ENCODE peak calls at places on chromosomes 4 and X, in nine cellular contexts. F, V, G, J, P, Q, Z, C and O are unnamed samples.

GRCh38 chr4:82811838-82812672 is 13.5 kb upstream of the SCD5 start:
- DNase-seq in F (no peak), V (peak), G (no peak), J (no peak), P (no peak), Q (no peak), Z (no peak), C (no peak), O (no peak)

GRCh38 chrX:23900220-23900797 is 7.4 kb downstream of the APOO start:
- DNase-seq in F (no peak), V (no peak), G (no peak), J (no peak), P (no peak), Q (no peak), Z (no peak), C (no peak), O (no peak)

GRCh38 chrX:110210417-110211139 is 107.3 kb downstream of the AMMECR1 start:
- DNase-seq in F (peak), V (no peak), G (peak), J (no peak), P (no peak), Q (no peak), Z (no peak), C (peak), O (no peak)

GRCh38 chrX:116436358-116436816 is at the start of gene SLC6A14:
- DNase-seq in F (peak), V (no peak), G (no peak), J (no peak), P (no peak), Q (no peak), Z (no peak), C (no peak), O (no peak)

GRCh38 chr4:142683503-142683902 is 162.6 kb downstream of the INPP4B start:
- DNase-seq in F (no peak), V (no peak), G (no peak), J (no peak), P (no peak), Q (no peak), Z (no peak), C (no peak), O (no peak)

GRCh38 chr4:55336138-55337034 is 9.7 kb upstream of the SRD5A3 start:
- DNase-seq in F (no peak), V (no peak), G (no peak), J (peak), P (no peak), Q (peak), Z (no peak), C (no peak), O (no peak)

GRCh38 chr4:146029939-146030710 is 91.5 kb upstream of the ZNF827 start:
- DNase-seq in F (no peak), V (peak), G (no peak), J (no peak), P (peak), Q (no peak), Z (no peak), C (no peak), O (no peak)

GRCh38 chr4:104728380-104729122 is 233.9 kb upstream of the CXXC4 start:
- DNase-seq in F (peak), V (no peak), G (peak), J (no peak), P (no peak), Q (no peak), Z (no peak), C (peak), O (peak)

GRCh38 chr4:119587796-119588195 is 40.8 kb downstream of the PDE5A start:
- DNase-seq in F (no peak), V (no peak), G (no peak), J (no peak), P (no peak), Q (no peak), Z (no peak), C (no peak), O (no peak)

GRCh38 chr4:119593698-119594097 is 34.9 kb downstream of the PDE5A start:
- DNase-seq in F (no peak), V (no peak), G (no peak), J (no peak), P (no peak), Q (no peak), Z (no peak), C (no peak), O (no peak)

GRCh38 chr4:119585771-119586170 is 42.8 kb downstream of the PDE5A start:
- DNase-seq in F (no peak), V (no peak), G (no peak), J (no peak), P (no peak), Q (no peak), Z (no peak), C (no peak), O (no peak)

GRCh38 chr4:119592708-119593298 is 35.8 kb downstream of the PDE5A start:
- DNase-seq in F (no peak), V (no peak), G (no peak), J (no peak), P (no peak), Q (no peak), Z (no peak), C (no peak), O (no peak)

GRCh38 chr4:119589165-119589564 is 39.4 kb downstream of the PDE5A start:
- DNase-seq in F (no peak), V (no peak), G (no peak), J (no peak), P (no peak), Q (no peak), Z (no peak), C (no peak), O (no peak)
- TF ChIP-seq REST in F (no peak), V (no peak), G (no peak), J (no peak), P (no peak), Q (no peak), Z (no peak), C (no peak), O (no peak)

GRCh38 chrX:136186023-136186413 is 38.7 kb downstream of the FHL1 start:
- DNase-seq in F (no peak), V (no peak), G (no peak), J (no peak), P (no peak), Q (no peak), Z (no peak), C (no peak), O (no peak)
- TF ChIP-seq REST in F (no peak), V (no peak), G (no peak), J (no peak), P (no peak), Q (no peak), Z (no peak), C (no peak), O (no peak)

GRCh38 chr4:75710246-75710645 is 14.1 kb upstream of the USO1 start:
- DNase-seq in F (no peak), V (no peak), G (no peak), J (no peak), P (no peak), Q (no peak), Z (no peak), C (no peak), O (no peak)

GRCh38 chr4:75718529-75718928 is 5.8 kb upstream of the USO1 start:
- DNase-seq in F (no peak), V (no peak), G (no peak), J (no peak), P (no peak), Q (no peak), Z (no peak), C (peak), O (no peak)

GRCh38 chr4:75717332-75717873 is 7.0 kb upstream of the USO1 start:
- DNase-seq in F (no peak), V (no peak), G (no peak), J (no peak), P (no peak), Q (no peak), Z (no peak), C (no peak), O (no peak)

GRCh38 chr4:75715105-75715799 is 9.1 kb upstream of the USO1 start:
- DNase-seq in F (no peak), V (no peak), G (no peak), J (no peak), P (no peak), Q (no peak), Z (peak), C (no peak), O (no peak)

DNA sequence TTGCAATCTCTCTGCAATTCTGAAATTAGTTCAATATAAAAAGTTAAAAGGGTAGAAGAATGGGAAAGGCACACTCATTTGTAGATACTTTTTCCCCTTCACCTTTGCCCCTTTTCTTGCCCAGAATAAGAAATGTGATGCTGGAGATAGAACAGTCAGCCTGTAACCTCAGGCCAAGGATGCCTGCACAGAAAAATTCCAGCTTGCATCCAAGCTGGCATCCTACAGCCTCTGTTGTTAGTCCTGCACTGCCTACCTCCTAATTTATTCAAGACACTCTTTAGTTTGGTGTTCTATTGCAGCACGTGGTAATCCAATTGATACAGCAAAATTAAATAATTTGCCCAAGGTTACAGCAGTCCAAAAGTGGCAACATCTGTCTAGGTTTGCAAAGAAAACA is 9.7 kb upstream of the USO1 start:
- DNase-seq in F (no peak), V (no peak), G (no peak), J (no peak), P (no peak), Q (no peak), Z (peak), C (no peak), O (no peak)
- TF ChIP-seq REST in F (no peak), V (no peak), G (no peak), J (no peak), P (no peak), Q (no peak), Z (no peak), C (no peak), O (no peak)

DNA sequence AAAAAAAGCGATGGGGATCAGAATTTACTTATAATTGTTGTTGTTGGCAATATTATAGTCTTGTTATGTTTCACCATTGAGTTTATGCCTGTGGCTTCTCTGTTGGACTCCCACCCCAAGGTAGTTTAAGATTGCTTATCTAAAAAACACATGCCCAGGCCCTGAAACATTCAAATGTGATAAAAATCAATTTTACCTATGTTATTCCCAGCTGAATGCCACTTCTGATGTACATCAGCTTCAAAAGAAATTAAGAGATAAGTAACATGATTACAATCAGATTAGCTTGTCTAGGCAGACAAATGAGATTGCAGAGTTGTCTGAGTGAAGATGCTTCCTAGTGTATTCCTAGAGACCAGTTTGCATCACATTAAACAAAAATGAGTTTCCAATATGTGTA is 484.7 kb downstream of the PCDH7 start:
- DNase-seq in F (no peak), V (no peak), G (no peak), J (no peak), P (no peak), Q (no peak), Z (no peak), C (no peak), O (no peak)
- TF ChIP-seq REST in F (no peak), V (no peak), G (no peak), J (no peak), P (no peak), Q (no peak), Z (no peak), C (no peak), O (no peak)

DNA sequence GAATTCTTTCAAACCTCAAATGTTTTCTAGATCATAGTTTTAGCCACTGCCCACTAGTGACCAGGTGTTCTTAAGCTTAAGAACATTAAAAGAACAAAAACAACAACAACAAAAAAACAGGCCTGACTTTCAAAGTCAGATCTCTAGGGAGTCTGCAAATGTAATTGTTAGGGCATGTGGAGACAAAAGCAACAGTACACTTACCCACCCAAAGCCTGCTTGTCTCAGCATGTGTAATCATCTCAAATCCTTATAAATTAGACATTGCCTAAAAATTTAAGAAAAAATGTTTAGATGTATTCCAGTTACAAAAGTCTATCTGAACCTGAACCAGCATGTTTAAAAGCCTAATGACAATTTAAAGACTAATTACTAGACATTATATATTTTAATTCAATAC is 79.9 kb downstream of the SLC7A11 start:
- DNase-seq in F (no peak), V (no peak), G (no peak), J (no peak), P (no peak), Q (no peak), Z (no peak), C (no peak), O (no peak)
- TF ChIP-seq REST in F (no peak), V (no peak), G (no peak), J (no peak), P (no peak), Q (no peak), Z (no peak), C (no peak), O (no peak)

DNA sequence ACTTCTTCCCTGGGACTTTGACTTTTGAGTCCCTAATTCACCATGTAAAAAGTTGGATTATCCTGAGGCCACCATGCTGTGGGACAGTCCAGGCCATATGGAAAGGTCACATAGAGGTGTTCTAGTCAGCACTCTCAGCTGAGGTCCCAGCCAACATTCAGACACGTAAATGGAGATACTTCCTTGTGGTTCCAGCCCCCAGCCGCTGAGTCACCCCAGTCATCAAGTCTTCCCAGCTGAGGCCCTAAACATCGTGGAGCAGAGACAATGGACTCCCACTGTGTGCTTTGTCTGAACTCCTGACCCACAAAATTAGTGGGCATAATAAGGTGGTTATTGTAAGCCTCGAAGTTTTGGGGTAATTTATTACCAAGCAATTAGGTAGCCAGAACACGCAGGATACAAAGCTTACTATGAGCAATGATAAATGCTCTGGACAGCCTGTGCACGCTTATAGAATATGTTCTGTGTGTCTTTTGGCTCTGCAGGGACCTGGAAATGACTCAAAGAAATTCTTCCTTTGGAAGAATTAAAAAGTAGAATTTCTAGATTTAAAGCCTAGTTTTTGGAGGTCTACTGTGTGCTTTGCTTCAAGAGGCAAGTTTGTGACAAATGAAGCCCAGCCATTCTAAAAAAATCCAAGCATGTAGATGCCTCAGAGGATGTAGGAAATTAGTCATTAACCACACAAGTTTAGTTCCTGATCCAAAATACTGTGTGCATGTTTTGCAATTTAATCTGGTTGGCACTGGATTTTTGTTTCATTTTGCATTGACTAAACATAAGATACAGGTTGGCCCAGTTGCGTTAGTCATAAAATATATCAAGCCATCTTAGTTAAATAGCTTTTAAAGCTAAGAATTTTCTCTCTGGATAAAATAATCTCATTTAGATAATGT is 33.3 kb upstream of the SLC9A7 start:
- DNase-seq in F (peak), V (peak), G (peak), J (peak), P (peak), Q (peak), Z (no peak), C (peak), O (peak)
- TF ChIP-seq REST in F (no peak), V (no peak), G (no peak), J (no peak), P (no peak), Q (no peak), Z (no peak), C (no peak), O (no peak)

GRCh38 chrX:20066968-20067708 is 49.6 kb downstream of the MAP7D2 start:
- DNase-seq in F (peak), V (peak), G (peak), J (peak), P (no peak), Q (peak), Z (peak), C (peak), O (peak)
- TF ChIP-seq REST in F (no peak), V (no peak), G (no peak), J (no peak), P (no peak), Q (no peak), Z (no peak), C (no peak), O (no peak)

DNA sequence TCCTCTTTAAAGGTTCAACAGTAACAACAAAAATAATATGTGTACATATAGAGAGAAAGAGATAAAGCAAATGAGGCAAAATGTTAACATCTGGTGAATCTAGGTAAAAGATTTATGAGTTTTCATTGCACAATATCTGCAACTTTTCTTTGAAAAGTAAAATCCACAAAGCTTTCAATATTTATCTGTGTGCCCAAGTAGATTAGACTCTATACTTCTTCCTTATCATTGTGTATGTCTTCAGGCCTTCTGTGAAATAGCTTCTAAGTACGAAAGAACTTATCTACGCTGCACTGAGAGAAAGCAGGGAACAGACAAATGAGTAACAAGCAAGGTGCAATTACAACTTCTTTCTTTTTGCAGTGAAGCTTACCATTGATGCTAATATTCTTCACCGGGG is 81.6 kb downstream of the NPNT start:
- DNase-seq in F (no peak), V (no peak), G (no peak), J (no peak), P (no peak), Q (no peak), Z (no peak), C (no peak), O (no peak)
- TF ChIP-seq REST in F (no peak), V (no peak), G (no peak), J (no peak), P (no peak), Q (no peak), Z (no peak), C (no peak), O (no peak)

DNA sequence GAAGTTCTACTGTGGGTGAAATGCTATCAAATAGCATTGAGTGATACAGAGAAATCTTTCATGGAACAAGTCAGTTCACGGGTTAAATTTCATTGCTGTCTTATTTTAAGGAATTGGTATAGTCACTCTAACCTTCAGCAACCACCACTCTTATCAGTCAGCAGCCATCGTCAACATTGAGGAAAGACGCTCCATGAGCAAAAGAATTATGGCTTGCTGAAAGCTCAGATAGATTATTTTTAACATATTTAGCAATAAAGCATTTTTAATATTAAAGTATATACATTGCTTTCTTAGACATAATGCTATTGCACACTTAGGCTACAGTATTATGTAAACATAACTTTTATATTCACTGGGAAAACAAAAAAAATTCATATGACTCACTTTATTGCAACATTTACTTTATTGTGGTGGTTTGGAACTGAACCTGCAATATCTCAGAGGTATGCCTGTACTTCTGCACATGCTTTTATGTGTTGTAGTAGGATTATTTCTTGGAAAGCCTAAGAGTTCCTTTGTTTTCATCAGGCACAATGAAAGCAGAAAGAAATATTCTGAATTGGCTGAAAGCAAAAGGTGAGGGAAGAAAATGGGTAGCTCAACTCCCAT is 586.7 kb downstream of the GBA3 start:
- DNase-seq in F (no peak), V (no peak), G (no peak), J (peak), P (no peak), Q (no peak), Z (no peak), C (no peak), O (no peak)
- TF ChIP-seq REST in F (no peak), V (no peak), G (no peak), J (no peak), P (no peak), Q (no peak), Z (no peak), C (no peak), O (no peak)

GRCh38 chr4:130563891-130564418 is 1468.0 kb downstream of the C4orf33 start:
- DNase-seq in F (no peak), V (peak), G (peak), J (no peak), P (no peak), Q (no peak), Z (no peak), C (no peak), O (no peak)

GRCh38 chr4:130568746-130569145 is 1472.8 kb downstream of the C4orf33 start:
- DNase-seq in F (no peak), V (no peak), G (no peak), J (no peak), P (no peak), Q (no peak), Z (no peak), C (no peak), O (no peak)

GRCh38 chr4:130559268-130559667 is 1463.3 kb downstream of the C4orf33 start:
- DNase-seq in F (no peak), V (no peak), G (no peak), J (no peak), P (no peak), Q (no peak), Z (no peak), C (no peak), O (no peak)

DNA sequence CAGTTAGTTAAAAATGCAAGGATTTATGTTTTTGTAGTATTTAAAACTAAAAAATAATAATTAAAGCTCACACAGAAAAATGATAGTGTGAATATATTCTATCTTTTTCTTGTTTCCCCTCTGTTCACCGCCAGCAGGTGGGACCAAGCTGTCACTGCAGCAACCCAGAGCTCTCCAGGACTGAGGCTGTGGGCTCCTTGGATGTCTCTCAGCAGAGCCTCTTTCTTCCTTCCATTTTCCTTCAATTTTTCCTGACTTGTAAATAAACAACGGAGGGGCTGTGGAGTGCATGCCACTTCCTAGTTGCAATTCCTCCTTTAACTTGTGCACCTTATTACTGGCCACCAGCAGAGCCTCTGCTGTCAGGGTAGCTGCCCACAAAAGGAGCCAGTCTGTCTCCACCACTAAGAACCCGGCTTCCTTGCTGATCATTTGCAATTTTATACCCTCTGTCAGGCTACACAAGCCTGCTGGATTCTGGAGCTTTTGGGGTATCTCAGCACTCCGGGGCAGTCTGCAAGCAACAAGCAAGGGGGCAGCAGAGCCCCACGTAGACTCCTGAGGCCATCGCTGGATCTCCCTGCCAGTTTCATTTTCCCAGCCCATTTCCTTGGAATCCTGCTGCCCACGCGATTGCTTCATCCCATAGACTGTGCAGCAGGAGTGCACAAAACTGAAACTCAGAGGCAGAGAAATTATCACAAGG is 1467.4 kb downstream of the C4orf33 start:
- DNase-seq in F (peak), V (peak), G (peak), J (no peak), P (no peak), Q (no peak), Z (peak), C (peak), O (no peak)
- TF ChIP-seq REST in F (no peak), V (no peak), G (no peak), J (no peak), P (no peak), Q (no peak), Z (no peak), C (no peak), O (no peak)